ENCODE peak calls at places on chromosome 22, in seven cellular contexts. W is adrenal gland, Q is BE2C, A is IMR-90, Z is PC-3, G is astrocyte of the spinal cord, R is choroid plexus epithelial cell. P is an unnamed sample.

GRCh38 chr22:47100019-47100418 is 337.6 kb downstream of the TBC1D22A start:
- DNase-seq in W (no peak), Q (no peak), A (no peak), Z (no peak), G (no peak), R (no peak), P (no peak)

GRCh38 chr22:19965771-19966709 is 24.4 kb upstream of the TXNRD2 start:
- DNase-seq in W (no peak), Q (peak; percentile 68), A (no peak), Z (no peak), G (no peak), R (no peak), P (no peak)

GRCh38 chr22:48371391-48371790 is 1456.3 kb downstream of the BRD1 start:
- DNase-seq in W (no peak), Q (no peak), A (no peak), Z (no peak), G (no peak), R (no peak), P (no peak)

GRCh38 chr22:19754701-19755144 is 5.9 kb upstream of the TBX1 start:
- DNase-seq in W (no peak), Q (no peak), A (no peak), Z (no peak), G (no peak), R (no peak), P (no peak)

GRCh38 chr22:17638182-17638431 is 450 bp upstream of the BCL2L13 start:
- DNase-seq in W (no peak), Q (no peak), A (no peak), Z (no peak), G (no peak), R (no peak), P (peak; percentile 72)

GRCh38 chr22:47276219-47276843 is 513.9 kb downstream of the TBC1D22A start:
- DNase-seq in W (no peak), Q (no peak), A (no peak), Z (no peak), G (peak; percentile 12), R (peak; percentile 22), P (no peak)

GRCh38 chr22:38125731-38126344 is 15.4 kb upstream of the BAIAP2L2 start:
- DNase-seq in W (no peak), Q (no peak), A (no peak), Z (no peak), G (no peak), R (no peak), P (no peak)

GRCh38 chr22:22616636-22617035 is 27.8 kb upstream of the GGTLC2 start:
- DNase-seq in W (no peak), Q (no peak), A (no peak), Z (no peak), G (no peak), R (peak; percentile 5), P (no peak)

GRCh38 chr22:19663821-19664325 is 50.4 kb upstream of the SEPTIN5 start:
- DNase-seq in W (peak; percentile 77), Q (peak; percentile 93), A (peak; percentile 61), Z (no peak), G (peak; percentile 78), R (peak; percentile 72), P (peak; percentile 70)

GRCh38 chr22:17777005-17777716 is 2.9 kb upstream of the BID start:
- DNase-seq in W (peak; percentile 49), Q (no peak), A (no peak), Z (no peak), G (no peak), R (no peak), P (no peak)

GRCh38 chr22:19941365-19942070 is at the start of the genes COMT and TXNRD2:
- DNase-seq in W (peak; percentile 59), Q (peak; percentile 85), A (peak; percentile 57), Z (peak; percentile 57), G (peak; percentile 55), R (peak; percentile 60), P (peak; percentile 65)

GRCh38 chr22:39173050-39173706 is 20.7 kb upstream of the CBX7 start:
- DNase-seq in W (no peak), Q (no peak), A (no peak), Z (no peak), G (no peak), R (no peak), P (no peak)

GRCh38 chr22:17214416-17215043 is 4.7 kb downstream of the ADA2 start:
- DNase-seq in W (no peak), Q (no peak), A (no peak), Z (no peak), G (no peak), R (no peak), P (no peak)

GRCh38 chr22:27991586-27992293 is 72.7 kb upstream of the PITPNB start:
- DNase-seq in W (no peak), Q (no peak), A (no peak), Z (no peak), G (no peak), R (no peak), P (no peak)

DNA sequence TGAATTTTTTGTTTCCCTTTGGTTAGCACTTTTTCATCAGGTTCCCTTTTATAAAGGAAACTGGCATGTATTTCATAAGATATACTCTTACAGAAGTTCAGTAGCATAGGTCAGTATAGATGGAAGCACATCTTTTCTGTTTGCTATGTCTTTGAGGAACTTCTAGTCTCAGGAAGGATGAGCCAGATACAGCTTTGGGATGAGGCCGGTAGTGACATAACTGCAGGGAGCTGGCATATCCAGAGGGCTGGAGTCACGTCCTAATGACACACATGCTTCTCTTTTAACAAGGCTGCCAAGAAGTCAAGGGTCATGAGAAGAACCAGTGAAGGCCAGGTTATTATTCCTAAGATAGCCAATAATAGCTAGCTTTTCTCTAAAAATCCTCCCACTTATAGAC is 33.3 kb upstream of the ADSL start:
- DNase-seq in W (peak; percentile 85), Q (no peak), A (no peak), Z (no peak), G (no peak), R (no peak), P (no peak)
- H3K4me3 ChIP-seq in W (no peak overlapping the region), Q (no peak overlapping the region), A (no peak overlapping the region), Z (no peak overlapping the region), G (no peak overlapping the region), R (no peak overlapping the region), P (no peak overlapping the region)

GRCh38 chr22:41364955-41365354 is 16.8 kb upstream of the TEF start:
- DNase-seq in W (no peak), Q (no peak), A (no peak), Z (no peak), G (no peak), R (no peak), P (no peak)
- H3K4me3 ChIP-seq in W (no peak overlapping the region), Q (no peak overlapping the region), A (no peak overlapping the region), Z (no peak overlapping the region), G (no peak overlapping the region), R (no peak overlapping the region), P (no peak overlapping the region)

GRCh38 chr22:50061824-50062355 is 3.8 kb upstream of the TTLL8 start:
- DNase-seq in W (no peak), Q (no peak), A (no peak), Z (no peak), G (no peak), R (no peak), P (no peak)

GRCh38 chr22:50060441-50061140 is 2.5 kb upstream of the TTLL8 start:
- DNase-seq in W (no peak), Q (no peak), A (no peak), Z (no peak), G (no peak), R (no peak), P (no peak)

GRCh38 chr22:50059881-50060262 is 1.8 kb upstream of the TTLL8 start:
- DNase-seq in W (no peak), Q (no peak), A (no peak), Z (no peak), G (no peak), R (no peak), P (no peak)

GRCh38 chr22:50062509-50063135 is 4.5 kb upstream of the TTLL8 start:
- DNase-seq in W (no peak), Q (no peak), A (no peak), Z (no peak), G (no peak), R (no peak), P (no peak)

DNA sequence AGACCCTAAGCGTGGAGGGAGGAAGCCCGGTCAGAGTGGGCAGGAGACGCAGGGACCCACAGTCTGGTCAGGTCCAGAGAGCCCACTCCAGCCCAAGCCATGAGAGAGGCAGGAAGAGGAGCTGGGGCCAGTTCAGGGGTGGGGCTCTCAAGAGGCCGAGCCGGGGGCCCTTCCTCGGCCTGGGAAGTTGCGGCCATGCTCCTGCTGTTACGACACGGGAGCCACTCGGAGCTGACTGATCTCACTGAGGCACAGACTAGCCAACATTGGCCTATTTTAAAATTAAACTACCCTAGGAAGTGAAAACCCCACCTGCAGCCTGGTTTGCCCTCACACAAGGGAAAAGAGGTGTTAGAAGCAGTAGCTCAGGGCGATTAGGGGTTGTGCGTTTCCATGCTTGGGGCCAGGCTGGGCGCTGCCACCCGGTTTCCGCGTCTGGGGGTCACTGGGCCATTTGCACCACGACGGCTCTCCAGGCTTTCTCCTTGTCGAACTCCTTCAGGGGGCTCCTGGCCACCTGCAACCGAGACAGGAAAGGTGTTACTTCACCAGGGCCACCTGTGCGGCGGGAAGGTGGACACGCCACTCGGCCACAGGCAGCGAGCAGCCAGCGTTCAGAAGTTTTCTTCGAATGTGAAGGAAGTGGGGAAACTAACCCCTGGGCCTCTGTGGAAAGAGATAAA is 3.2 kb upstream of the TTLL8 start:
- DNase-seq in W (no peak), Q (no peak), A (no peak), Z (no peak), G (no peak), R (no peak), P (no peak)
- H3K4me3 ChIP-seq in W (no peak overlapping the region), Q (no peak overlapping the region), A (no peak overlapping the region), Z (no peak overlapping the region), G (no peak overlapping the region), R (no peak overlapping the region), P (no peak overlapping the region)

DNA sequence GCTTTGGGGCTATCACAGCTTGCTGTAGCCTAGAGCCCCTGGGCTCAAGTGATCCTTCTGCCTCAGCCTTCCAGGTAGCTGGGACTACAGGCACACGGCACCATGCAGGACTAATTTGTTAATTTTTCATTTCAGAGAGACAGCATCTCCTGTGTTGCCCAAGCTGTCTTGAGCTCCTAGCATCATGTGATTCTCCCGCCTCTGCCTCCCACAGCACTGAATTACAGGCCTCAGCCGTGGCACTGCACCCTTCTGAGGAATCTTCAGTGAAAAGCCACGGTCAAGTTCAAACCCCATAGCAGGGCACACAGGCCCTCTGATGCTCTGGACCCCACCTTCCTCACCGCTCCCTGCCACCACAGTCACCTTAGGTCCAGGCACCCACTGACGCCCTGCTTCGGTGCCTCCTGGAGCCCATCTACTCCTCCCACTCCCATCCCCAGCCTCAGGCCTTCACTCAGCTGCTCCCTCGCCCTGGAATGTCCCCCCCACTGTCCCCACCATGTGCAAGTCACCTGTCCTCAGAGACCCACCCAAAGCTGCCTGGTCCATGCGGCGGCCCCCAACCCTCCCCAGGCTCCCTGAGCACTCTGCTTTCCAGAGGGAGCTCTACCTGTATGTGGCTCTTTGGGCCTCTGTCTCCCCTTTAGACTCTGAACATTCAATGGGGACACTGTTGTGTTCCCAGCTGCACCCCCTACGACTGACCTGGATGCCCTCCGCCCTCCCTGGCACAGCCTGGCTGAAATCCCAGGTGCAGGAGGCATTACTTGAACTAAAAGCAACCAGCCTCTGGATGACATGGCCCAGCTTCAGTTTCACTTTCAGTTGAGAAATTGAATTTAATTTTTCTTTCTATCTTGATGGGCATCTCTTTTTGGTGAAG is 1.6 kb downstream of the APOL2 start:
- DNase-seq in W (no peak), Q (no peak), A (no peak), Z (peak; percentile 39), G (peak; percentile 38), R (peak; percentile 53), P (peak; percentile 21)
- H3K4me3 ChIP-seq in W (no peak overlapping the region), Q (peak overlapping the region; percentile 88), A (peak overlapping the region; percentile 32), Z (peak overlapping the region; percentile 96), G (peak overlapping the region; percentile 73), R (peak overlapping the region; percentile 67), P (peak overlapping the region; percentile 74)

P was measured in AG10803.